ENCODE peak calls at places on chromosome 18, in eight cellular contexts. X is HCT116, K is neural progenitor cell, Z is GM23338, E is OCI-LY7, Q is MM.1S, L is PC-3, D is hepatocyte. H is an unnamed sample.

GRCh38 chr18:8426401-8426800 is 182.8 kb upstream of the RAB12 start:
- DNase-seq in E (peak), K (peak), Z (peak), D (no peak), Q (no peak), L (no peak), X (peak), H (no peak)

GRCh38 chr18:10064267-10064666 is 150.5 kb downstream of the VAPA start:
- DNase-seq in Z (no peak), E (no peak), Q (no peak), K (no peak), D (no peak), L (no peak), X (no peak), H (no peak)

GRCh38 chr18:59197636-59198035 is 22.3 kb upstream of the GRP start:
- DNase-seq in Z (no peak), Q (no peak), X (no peak), K (no peak), L (no peak), D (no peak), E (no peak), H (no peak)

GRCh38 chr18:35581555-35582309 is at the start of gene GALNT1:
- DNase-seq in X (no peak), D (peak), K (peak), Z (peak), E (peak), L (no peak), Q (peak), H (peak)

GRCh38 chr18:58321986-58322385 is 278.0 kb downstream of the NEDD4L start:
- DNase-seq in K (peak), D (peak), Q (peak), Z (peak), L (peak), X (peak), E (peak), H (peak)

GRCh38 chr18:12589419-12589818 is 68.5 kb downstream of the SPIRE1 start:
- DNase-seq in L (no peak), Z (no peak), Q (no peak), X (no peak), K (no peak), D (no peak), E (no peak), H (no peak)

GRCh38 chr18:61892683-61893303 is at the start of gene RNF152:
- DNase-seq in L (no peak), D (peak), K (peak), Z (peak), Q (no peak), E (no peak), X (no peak), H (peak)

GRCh38 chr18:59874166-59874565 is 25.6 kb upstream of the PMAIP1 start:
- DNase-seq in D (peak), K (no peak), E (no peak), L (peak), X (peak), Q (no peak), Z (no peak), H (peak)

GRCh38 chr18:32618501-32618985 is 147.9 kb upstream of the GAREM1 start:
- DNase-seq in Z (peak), E (no peak), X (no peak), Q (no peak), L (no peak), K (no peak), D (no peak), H (no peak)

GRCh38 chr18:42339324-42339723 is 384.3 kb downstream of the PIK3C3 start:
- DNase-seq in Z (peak), D (peak), L (no peak), Q (no peak), X (no peak), E (no peak), K (no peak), H (no peak)

GRCh38 chr18:13221821-13222220 is 3.3 kb downstream of the LDLRAD4 start:
- DNase-seq in Z (no peak), E (no peak), D (peak), X (no peak), Q (no peak), K (no peak), L (no peak), H (no peak)

GRCh38 chr18:35998967-35999366 is 26.5 kb downstream of the RMP24 start:
- DNase-seq in L (no peak), Z (peak), D (no peak), X (no peak), Q (no peak), E (peak), K (no peak), H (peak)

GRCh38 chr18:50285071-50285470 is 2.4 kb downstream of the CXXC1 start:
- DNase-seq in Q (no peak), L (no peak), D (no peak), Z (no peak), E (no peak), K (no peak), X (no peak), H (no peak)

GRCh38 chr18:50285631-50286321 is 1.7 kb downstream of the CXXC1 start:
- DNase-seq in K (no peak), L (no peak), X (no peak), Z (no peak), Q (no peak), D (no peak), E (no peak), H (no peak)

GRCh38 chr18:50287441-50288347 is at the start of gene CXXC1:
- DNase-seq in X (peak), K (peak), D (peak), Z (peak), E (peak), Q (peak), L (peak), H (peak)

GRCh38 chr18:50287028-50287440 is 458 bp downstream of the CXXC1 start:
- DNase-seq in D (no peak), Q (no peak), K (no peak), E (no peak), Z (no peak), L (no peak), X (no peak), H (no peak)

DNA sequence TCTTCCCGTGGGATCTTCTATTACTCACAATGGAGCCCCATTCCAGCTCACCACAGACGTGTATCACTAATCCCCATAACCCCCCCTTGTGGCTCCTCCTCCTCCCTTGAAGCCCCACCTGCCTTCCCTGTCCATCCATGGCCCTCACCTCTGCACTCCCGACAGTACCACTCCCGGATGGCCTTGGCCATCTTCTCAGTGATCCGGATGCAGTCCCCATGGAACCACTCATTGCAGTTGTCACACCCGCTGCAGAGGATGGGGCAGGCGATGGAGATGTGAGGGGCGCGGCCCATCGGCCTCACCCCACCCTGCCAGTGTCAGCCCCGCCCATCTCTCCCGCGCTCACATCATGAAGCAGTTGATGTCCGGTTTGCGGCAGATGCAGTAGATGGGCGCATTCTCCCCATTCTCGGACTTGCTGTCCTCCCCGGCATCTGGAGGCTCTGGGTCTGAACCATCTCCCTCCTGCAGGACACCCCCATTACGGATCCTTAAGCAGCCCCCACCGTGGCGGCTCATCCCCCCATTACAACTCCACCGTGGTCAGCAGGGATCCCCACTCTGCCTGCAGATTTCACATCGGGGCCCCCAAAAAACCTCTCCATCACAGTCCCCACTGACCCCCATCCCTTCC is 983 bp downstream of the CXXC1 start:
- DNase-seq in Q (no peak), Z (peak), L (peak), D (no peak), E (peak), X (peak), K (peak), H (peak)
- H2AFZ ChIP-seq in Q (peak), Z (no peak), L (peak), D (peak), E (no peak), X (no peak), K (no peak), H (peak)

DNA sequence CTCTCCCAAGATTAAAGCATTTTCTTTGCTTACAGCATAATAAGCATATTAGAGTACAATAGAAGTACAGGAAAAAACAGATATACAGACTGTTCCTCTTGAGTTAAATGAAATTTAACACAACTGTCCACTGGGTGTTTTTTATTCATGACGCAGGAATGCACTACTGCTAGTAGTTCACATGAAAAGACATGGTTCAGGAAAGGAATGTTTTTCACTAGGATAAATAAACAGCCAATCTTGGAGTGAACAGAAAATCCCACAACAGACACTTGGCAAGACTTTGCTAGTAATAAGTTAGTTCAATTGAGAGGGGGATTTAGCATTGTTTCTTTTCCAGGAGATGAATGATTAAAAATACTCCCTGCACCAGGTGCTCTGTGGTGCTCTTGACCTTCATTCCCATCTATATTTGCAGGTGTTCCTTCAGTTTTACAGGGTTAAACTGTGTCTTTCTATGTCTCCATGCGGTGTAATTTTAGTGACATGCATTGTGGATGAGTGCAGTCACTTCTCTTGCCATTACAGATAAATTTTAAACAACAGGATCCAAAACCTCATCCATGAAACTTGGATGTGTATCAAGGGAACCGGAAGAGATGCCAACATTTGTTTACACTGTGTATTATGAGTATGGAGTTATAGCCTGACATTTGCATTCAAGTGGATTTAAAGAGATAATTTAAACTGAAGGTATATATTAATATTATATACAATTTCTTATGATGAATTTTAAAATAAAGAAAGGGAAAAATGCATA is 796.6 kb downstream of the DSC3 start:
- DNase-seq in Q (no peak), L (peak), K (no peak), Z (no peak), E (no peak), D (no peak), X (no peak), H (no peak)
- TF ChIP-seq EZH2phosphoT487 in Q (no peak), L (no peak), K (no peak), Z (no peak), E (no peak), D (no peak), X (no peak), H (no peak)

DNA sequence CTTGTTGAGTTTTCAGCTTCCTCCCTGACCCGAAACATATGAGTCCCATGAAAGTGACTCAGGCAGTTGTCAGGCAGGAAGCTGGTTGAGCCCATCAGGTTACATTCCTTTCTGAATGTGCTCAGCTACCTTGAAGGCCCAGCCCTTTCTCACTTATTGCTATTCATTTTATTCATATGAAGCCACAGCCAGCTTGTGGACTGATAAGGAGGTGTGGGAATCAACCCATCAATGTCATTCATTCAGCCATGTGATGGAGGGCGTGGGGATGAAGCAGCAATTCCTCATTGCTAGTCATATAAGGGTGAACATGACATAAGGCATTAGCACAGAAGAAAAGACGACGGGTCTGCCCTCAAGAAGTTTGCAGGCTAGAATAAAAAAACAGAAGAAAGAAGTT is 5.3 kb upstream of the VPS4B start:
- DNase-seq in E (no peak), X (peak), D (peak), L (peak), K (no peak), Q (no peak), Z (peak), H (no peak)
- H2AFZ ChIP-seq in E (no peak), X (peak), D (no peak), L (peak), K (no peak), Q (no peak), Z (no peak), H (no peak)

GRCh38 chr18:78924301-78925192 is 55.1 kb upstream of the SALL3 start:
- DNase-seq in X (no peak), K (no peak), D (no peak), Z (no peak), E (no peak), Q (no peak), L (no peak), H (no peak)
- TF ChIP-seq EZH2phosphoT487 in X (no peak), K (no peak), D (no peak), Z (no peak), E (no peak), Q (no peak), L (no peak), H (no peak)

DNA sequence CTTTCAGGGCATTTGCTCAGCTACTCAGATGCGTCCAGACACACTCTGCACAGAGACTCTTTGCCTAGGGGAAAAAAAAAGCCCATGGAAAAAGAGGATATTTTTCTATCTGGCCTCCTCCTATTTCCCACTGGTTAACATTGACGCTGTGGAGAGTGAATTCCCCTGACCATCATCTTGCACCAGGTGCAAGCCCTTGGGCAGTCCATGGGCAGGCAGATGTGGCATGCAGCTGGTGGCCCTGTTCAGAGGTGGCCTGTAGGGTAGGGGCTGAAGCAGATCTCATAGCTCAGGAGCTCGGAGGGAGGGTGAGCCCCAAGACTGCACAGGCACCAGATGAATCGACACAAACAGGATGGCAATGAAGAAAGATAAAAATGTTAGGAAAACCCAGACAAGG is 158.0 kb downstream of the METTL4 start:
- DNase-seq in L (no peak), X (no peak), D (no peak), E (no peak), Z (no peak), K (no peak), Q (no peak), H (no peak)
- H2AFZ ChIP-seq in L (no peak), X (no peak), D (no peak), E (no peak), Z (no peak), K (no peak), Q (no peak), H (no peak)